ENCODE peak calls at places on chromosomes 6 and 20, in four cellular contexts. J is DMS153, V is RWPE2, L is ureter. E is an unnamed sample.

GRCh38 chr20:57414867-57415592 is 23.8 kb downstream of the RBM38 start:
- DNase-seq in L (no peak), J (no peak), V (no peak), E (peak)

GRCh38 chr6:53803081-53803860 is 8.5 kb downstream of the LRRC1 start:
- DNase-seq in V (no peak), J (no peak), L (no peak), E (no peak)

GRCh38 chr6:159090530-159091306 is 45.9 kb upstream of the TAGAP start:
- DNase-seq in L (no peak), V (no peak), J (peak), E (no peak)

GRCh38 chr20:1517010-1517409 is 25.8 kb upstream of the SIRPB2 start:
- DNase-seq in L (no peak), V (no peak), J (no peak), E (no peak)

GRCh38 chr6:144845181-144845580 is 560.0 kb downstream of the UTRN start:
- DNase-seq in L (no peak), V (no peak), J (no peak), E (no peak)

GRCh38 chr20:19624221-19624620 is 133.8 kb upstream of the RIN2 start:
- DNase-seq in L (no peak), V (no peak), J (no peak), E (no peak)

GRCh38 chr6:5260661-5261544 is at the start of the genes FARS2 and LYRM4:
- DNase-seq in J (peak), V (peak), L (peak), E (peak)

GRCh38 chr6:103455275-103455674 is 1404.4 kb downstream of the HACE1 start:
- DNase-seq in J (no peak), V (no peak), L (no peak), E (no peak)

GRCh38 chr6:77037439-77037838 is 425.9 kb downstream of the HTR1B start:
- DNase-seq in V (no peak), J (no peak), L (no peak), E (no peak)

GRCh38 chr6:151141685-151142084 is 98.1 kb upstream of the AKAP12 start:
- DNase-seq in J (no peak), L (no peak), V (no peak), E (no peak)

GRCh38 chr20:37356387-37356786 is 10.4 kb downstream of the SRC start:
- DNase-seq in J (no peak), V (peak), L (peak), E (peak)

E was measured in Right ventricle myocardium inferior.